ENCODE peak calls at places on chromosomes 5 and 9, in seven cellular contexts. Q is WERI-Rb-1, D is heart right ventricle, I is GM12878, L is cardiac muscle cell, M is sigmoid colon, H is left ventricle myocardium inferior. A is an unnamed sample. For H3K27me3, the result is how much of the 10 kb centered on the place peaks cover.

GRCh38 chr9:214488-215448 is at the start of gene DOCK8:
- DNase-seq in D (peak), I (no peak), Q (no peak), M (peak), H (peak), L (peak), A (peak)

GRCh38 chr5:115571441-115571878 is 26.9 kb upstream of the FEM1C start:
- DNase-seq in L (no peak), M (no peak), H (no peak), Q (no peak), I (no peak), D (no peak), A (no peak)

GRCh38 chr9:85020791-85021190 is 351.3 kb downstream of the NTRK2 start:
- DNase-seq in M (no peak), Q (no peak), H (no peak), L (no peak), I (no peak), D (no peak), A (no peak)

GRCh38 chr5:73278693-73279092 is 105.7 kb downstream of the TMEM174 start:
- DNase-seq in H (no peak), I (no peak), D (no peak), L (no peak), M (no peak), Q (no peak), A (no peak)

GRCh38 chr5:95963650-95964410 is 2.2 kb upstream of the ELL2 start:
- DNase-seq in D (no peak), M (no peak), I (no peak), H (no peak), L (no peak), Q (no peak), A (no peak)

GRCh38 chr5:33423018-33423630 is 17.6 kb upstream of the TARS1 start:
- DNase-seq in M (no peak), I (no peak), D (no peak), H (no peak), Q (no peak), L (peak), A (peak)

GRCh38 chr9:92029553-92029952 is 79.5 kb upstream of the ROR2 start:
- DNase-seq in H (no peak), L (no peak), Q (no peak), M (no peak), D (no peak), I (no peak), A (no peak)

GRCh38 chr5:34687269-34688011 is 31.3 kb downstream of the RAI14 start:
- DNase-seq in D (no peak), Q (no peak), L (no peak), H (no peak), M (no peak), I (no peak), A (no peak)

GRCh38 chr5:50853151-50853550 is 186.7 kb downstream of the PARP8 start:
- DNase-seq in L (no peak), M (peak), I (peak), D (peak), H (peak), Q (no peak), A (no peak)

GRCh38 chr5:133285583-133286021 is 233.8 kb downstream of the HSPA4 start:
- DNase-seq in Q (no peak), I (no peak), D (peak), H (peak), M (no peak), L (no peak), A (no peak)

GRCh38 chr5:17261075-17261474 is 43.6 kb downstream of the BASP1 start:
- DNase-seq in D (no peak), L (no peak), I (no peak), Q (no peak), M (no peak), H (no peak), A (no peak)

GRCh38 chr5:112535339-112535738 is 116.3 kb upstream of the EPB41L4A start:
- DNase-seq in Q (no peak), H (no peak), D (no peak), M (no peak), L (no peak), I (no peak), A (no peak)

GRCh38 chr9:5715548-5716127 is 86.7 kb downstream of the RIC1 start:
- DNase-seq in D (no peak), H (no peak), M (no peak), Q (no peak), I (no peak), L (no peak), A (no peak)

GRCh38 chr9:121798941-121799340 is 147.5 kb downstream of the DAB2IP start:
- DNase-seq in Q (no peak), M (no peak), H (no peak), I (no peak), L (no peak), D (no peak), A (peak)

GRCh38 chr5:151085517-151086031 is 4.7 kb upstream of the TNIP1 start:
- DNase-seq in D (peak), Q (no peak), H (peak), I (no peak), M (peak), L (peak), A (no peak)

GRCh38 chr9:13410566-13411031 is 131.1 kb upstream of the MPDZ start:
- DNase-seq in D (no peak), Q (no peak), I (no peak), H (no peak), L (no peak), M (no peak), A (no peak)

GRCh38 chr5:17233488-17233887 is 16.1 kb downstream of the BASP1 start:
- DNase-seq in I (no peak), D (no peak), Q (no peak), H (no peak), M (no peak), L (no peak), A (no peak)

DNA sequence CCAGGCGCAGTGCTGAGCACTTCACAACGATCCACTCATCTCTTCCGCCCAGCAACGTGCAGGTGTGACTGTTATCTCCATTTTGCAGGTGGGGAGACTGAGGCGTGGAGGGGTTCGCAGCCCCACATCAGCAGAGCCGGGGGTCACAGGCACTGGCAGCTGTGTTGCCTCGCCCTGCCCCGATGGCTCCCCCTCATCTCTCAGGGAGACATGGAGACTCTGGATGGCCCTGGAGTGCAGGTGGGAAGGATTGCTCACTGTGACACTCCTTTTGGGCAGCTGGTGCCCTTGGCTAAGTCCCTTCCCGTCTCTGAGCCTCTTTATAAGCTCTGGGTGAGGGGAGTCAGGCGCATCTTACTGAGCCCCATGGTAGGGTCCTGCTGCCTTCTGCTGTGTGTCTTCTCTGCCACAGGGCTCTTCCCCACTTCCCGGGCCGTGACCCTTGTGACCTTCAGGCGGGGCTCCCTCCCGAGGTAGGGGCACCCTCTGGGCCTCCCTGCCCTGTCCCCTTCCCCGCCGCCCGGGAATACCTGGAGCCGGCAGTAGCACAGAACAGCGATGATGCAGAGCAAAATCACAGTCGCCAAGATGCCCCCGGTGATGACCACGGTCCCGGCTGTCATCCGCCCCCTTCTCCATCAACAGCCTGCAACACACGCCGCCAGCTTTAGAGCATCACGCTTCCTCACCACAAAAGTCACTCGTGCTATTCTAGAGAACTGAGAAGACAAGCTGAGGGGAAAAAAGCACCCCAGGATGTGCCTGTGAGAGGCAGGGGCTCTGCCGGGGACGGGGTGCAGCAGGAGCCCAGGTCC is 29.4 kb downstream of the FAM163B start:
- DNase-seq in H (no peak), I (no peak), D (no peak), Q (no peak), L (no peak), M (no peak), A (no peak)
- H3K27me3 ChIP-seq in H (under half), I (under half), D (half or more), Q (under half), L (under half), M (under half), A (under half)

DNA sequence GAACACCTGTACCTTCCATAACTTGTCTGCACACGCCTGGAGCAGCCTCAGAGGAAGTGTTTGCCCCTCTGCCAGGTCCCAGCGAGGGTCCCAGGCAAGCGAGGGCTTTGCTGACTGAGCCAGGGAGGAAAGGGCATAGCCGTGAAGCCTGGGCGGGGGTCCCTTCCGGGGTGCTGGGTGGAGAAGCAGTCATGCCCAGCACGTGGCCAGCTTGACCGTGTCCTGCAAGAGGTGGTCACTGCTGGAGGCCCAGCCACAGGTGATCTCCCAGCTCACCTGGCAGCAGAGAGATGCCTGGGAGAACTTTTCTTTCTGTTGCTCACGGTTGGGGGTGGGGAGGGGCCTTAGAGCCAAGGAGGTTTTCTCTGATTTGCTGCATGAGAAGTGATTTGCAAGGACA is 195.3 kb downstream of the CACNA1B start:
- DNase-seq in L (no peak), I (no peak), H (no peak), D (no peak), Q (no peak), M (no peak), A (no peak)
- H3K27me3 ChIP-seq in L (under half), I (under half), H (half or more), D (under half), Q (under half), M (under half), A (under half)

GRCh38 chr9:126618200-126618589 is 4.5 kb downstream of the LMX1B start:
- DNase-seq in M (no peak), D (no peak), L (no peak), Q (no peak), I (no peak), H (no peak), A (no peak)

GRCh38 chr9:126617740-126618133 is 4.0 kb downstream of the LMX1B start:
- DNase-seq in M (no peak), L (no peak), Q (no peak), I (no peak), D (no peak), H (no peak), A (no peak)

GRCh38 chr9:126618590-126619335 is 5.0 kb downstream of the LMX1B start:
- DNase-seq in L (no peak), H (no peak), Q (no peak), I (no peak), M (no peak), D (no peak), A (no peak)

GRCh38 chr9:126620478-126620877 is 6.8 kb downstream of the LMX1B start:
- DNase-seq in Q (no peak), D (no peak), L (no peak), H (no peak), M (no peak), I (no peak), A (no peak)

GRCh38 chr9:126619336-126619919 is 5.7 kb downstream of the LMX1B start:
- DNase-seq in D (no peak), Q (no peak), I (no peak), H (no peak), L (no peak), M (no peak), A (no peak)
- H3K27me3 ChIP-seq in D (half or more), Q (half or more), I (under half), H (half or more), L (half or more), M (half or more), A (under half)

GRCh38 chr5:131005963-131006684 is 158.9 kb downstream of the HINT1 start:
- DNase-seq in M (no peak), L (peak), H (no peak), D (no peak), Q (no peak), I (no peak), A (peak)
- H3K27me3 ChIP-seq in M (under half), L (under half), H (under half), D (under half), Q (under half), I (under half), A (under half)

DNA sequence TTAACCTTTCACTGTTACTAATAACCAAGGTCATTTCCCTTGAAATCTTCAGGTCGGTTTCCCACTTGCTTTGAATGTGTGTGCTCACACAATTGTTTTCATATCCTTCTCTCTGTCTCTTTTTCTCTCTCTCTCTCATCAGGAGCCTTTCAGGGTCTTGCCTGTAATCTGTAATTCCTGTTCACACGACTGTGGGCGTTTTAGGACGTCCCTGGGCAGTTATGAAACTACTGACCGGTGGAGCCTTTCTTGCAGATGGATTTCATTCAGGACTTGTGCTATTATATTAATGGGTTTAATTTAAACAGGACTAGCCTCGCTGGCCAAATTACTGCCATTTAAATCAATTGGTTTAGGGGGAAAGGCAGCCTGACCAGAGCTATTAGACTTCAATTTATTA is 316.1 kb upstream of the TLE4 start:
- DNase-seq in H (no peak), M (no peak), D (no peak), L (no peak), I (no peak), Q (peak), A (no peak)
- H3K27me3 ChIP-seq in H (under half), M (under half), D (under half), L (under half), I (under half), Q (under half), A (under half)

GRCh38 chr5:1893754-1894153 is 11.0 kb upstream of the IRX4 start:
- DNase-seq in D (no peak), H (no peak), L (no peak), M (no peak), Q (no peak), I (no peak), A (no peak)

GRCh38 chr5:1890296-1890695 is 7.6 kb upstream of the IRX4 start:
- DNase-seq in L (no peak), M (no peak), H (no peak), I (no peak), Q (no peak), D (no peak), A (no peak)

GRCh38 chr5:1891391-1891790 is 8.7 kb upstream of the IRX4 start:
- DNase-seq in H (no peak), Q (no peak), I (no peak), M (no peak), L (no peak), D (no peak), A (no peak)

GRCh38 chr5:1892685-1893445 is 10.1 kb upstream of the IRX4 start:
- DNase-seq in L (no peak), H (no peak), Q (no peak), I (no peak), M (no peak), D (no peak), A (no peak)

DNA sequence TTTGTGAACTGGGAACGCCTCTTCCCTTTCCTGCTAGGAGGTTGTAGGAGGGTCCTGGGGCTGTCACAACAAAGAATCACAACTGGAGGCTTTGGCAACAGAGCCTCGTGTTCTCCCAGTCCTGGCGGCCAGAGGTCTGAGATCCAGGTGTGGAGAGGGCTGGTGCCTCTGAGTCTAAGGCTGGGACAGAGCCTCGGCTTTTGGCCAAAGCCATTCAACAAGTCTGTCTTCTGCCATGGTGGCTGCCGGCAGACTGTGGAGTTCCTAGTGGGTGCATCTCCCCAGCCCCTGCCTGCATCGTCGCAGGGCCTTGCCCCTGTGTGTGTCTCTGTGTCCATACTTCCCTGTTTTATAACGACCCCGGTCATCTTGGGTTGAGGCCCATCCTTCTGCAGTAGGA is 9.5 kb upstream of the IRX4 start:
- DNase-seq in H (no peak), Q (no peak), L (no peak), M (no peak), I (no peak), D (no peak), A (no peak)
- H3K27me3 ChIP-seq in H (half or more), Q (half or more), L (under half), M (under half), I (under half), D (half or more), A (under half)

GRCh38 chr9:126613656-126614055 is at the start of gene LMX1B:
- DNase-seq in H (peak), M (no peak), Q (peak), I (no peak), L (peak), D (peak), A (peak)

GRCh38 chr9:126611188-126611587 is 2.5 kb upstream of the LMX1B start:
- DNase-seq in M (peak), H (no peak), Q (peak), D (no peak), I (no peak), L (no peak), A (no peak)

GRCh38 chr9:126612329-126612812 is 1.4 kb upstream of the LMX1B start:
- DNase-seq in L (no peak), I (no peak), D (no peak), Q (peak), M (peak), H (no peak), A (peak)

GRCh38 chr9:126612813-126613641 is 701 bp upstream of the LMX1B start:
- DNase-seq in I (no peak), M (peak), L (no peak), Q (no peak), D (no peak), H (no peak), A (no peak)

GRCh38 chr9:126611592-126612328 is 2.0 kb upstream of the LMX1B start:
- DNase-seq in M (peak), L (peak), D (peak), Q (peak), I (no peak), H (peak), A (peak)
- H3K27me3 ChIP-seq in M (half or more), L (half or more), D (half or more), Q (half or more), I (under half), H (half or more), A (under half)

GRCh38 chr9:75010570-75010969 is 17.5 kb downstream of the CARNMT1 start:
- DNase-seq in I (no peak), L (no peak), H (no peak), M (no peak), Q (no peak), D (no peak), A (no peak)
- H3K27me3 ChIP-seq in I (under half), L (under half), H (under half), M (under half), Q (under half), D (under half), A (under half)

DNA sequence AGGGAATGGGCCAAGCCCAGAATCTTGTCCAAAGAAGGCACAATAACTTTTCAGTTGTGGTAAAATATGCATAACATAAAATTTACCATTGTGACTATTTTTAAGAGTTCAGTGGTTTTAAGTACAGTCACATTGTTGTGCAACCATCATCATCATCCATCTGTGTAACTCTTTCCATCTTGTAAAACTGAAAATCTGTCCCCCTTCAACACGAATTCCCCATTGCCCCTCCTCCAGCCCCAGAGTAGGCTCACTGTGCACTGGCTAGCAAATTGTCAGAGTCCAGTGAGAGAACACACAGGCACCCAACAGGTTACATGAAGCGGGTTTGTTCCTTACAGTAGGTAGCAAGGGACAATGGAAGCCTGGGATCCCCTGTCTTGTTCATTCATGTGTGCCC is 13.7 kb downstream of the BARX1 start:
- DNase-seq in M (no peak), H (no peak), Q (no peak), I (no peak), D (no peak), L (no peak), A (no peak)
- H3K27me3 ChIP-seq in M (under half), H (half or more), Q (half or more), I (under half), D (half or more), L (half or more), A (under half)

GRCh38 chr5:167951121-167951520 is 340.3 kb upstream of the WWC1 start:
- DNase-seq in H (no peak), Q (no peak), L (no peak), I (no peak), M (no peak), D (no peak), A (no peak)

GRCh38 chr5:167947312-167947711 is 344.1 kb upstream of the WWC1 start:
- DNase-seq in H (no peak), M (no peak), L (no peak), D (no peak), I (no peak), Q (no peak), A (no peak)

GRCh38 chr5:167950126-167950721 is 341.2 kb upstream of the WWC1 start:
- DNase-seq in M (no peak), H (no peak), D (no peak), I (no peak), L (no peak), Q (no peak), A (no peak)

GRCh38 chr5:167952278-167952990 is 339.0 kb upstream of the WWC1 start:
- DNase-seq in H (no peak), I (no peak), L (no peak), D (no peak), Q (no peak), M (no peak), A (no peak)

DNA sequence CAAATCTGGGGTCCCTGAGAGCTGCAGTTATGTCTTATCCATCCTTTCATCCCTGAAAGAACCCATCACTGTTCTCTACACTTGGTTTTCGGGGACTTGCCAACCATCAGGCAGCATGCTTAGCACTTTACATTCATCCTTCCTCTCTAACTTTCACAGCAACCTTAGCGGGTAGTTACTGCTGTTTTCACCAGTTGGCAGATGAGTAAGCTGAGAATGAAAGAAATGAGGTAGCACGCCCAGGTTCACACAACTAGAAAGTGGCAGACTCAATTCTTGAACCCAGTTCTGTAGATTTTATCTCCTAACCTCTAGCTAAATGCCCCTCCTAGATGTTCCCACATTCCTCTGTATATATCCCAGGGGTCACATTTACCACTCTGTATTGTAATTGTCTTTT is 342.0 kb upstream of the WWC1 start:
- DNase-seq in L (no peak), D (no peak), M (no peak), H (no peak), I (no peak), Q (no peak), A (no peak)
- H3K27me3 ChIP-seq in L (under half), D (under half), M (under half), H (under half), I (under half), Q (under half), A (under half)